ENCODE peak calls at places on chromosomes 6 and 20, in six cellular contexts. One of them, this sample, is unnamed.
A peak's percentile ranks its signal among the peaks of the same experiment; 100 is the strongest.

GRCh38 chr6:17962436-17963031 is 24.9 kb downstream of the KIF13A start:
- DNase-seq in H1: no peak
- DNase-seq in SK-N-SH: peak; percentile 82
- DNase-seq in K562: peak; percentile 97
- DNase-seq in HepG2: no peak
- DNase-seq in A549: no peak
- DNase-seq in this sample: no peak

GRCh38 chr6:98957440-98957839 is 9.7 kb upstream of the FBXL4 start:
- DNase-seq in H1: no peak
- DNase-seq in HepG2: peak; percentile 2
- DNase-seq in K562: no peak
- DNase-seq in A549: no peak
- DNase-seq in SK-N-SH: no peak
- DNase-seq in this sample: no peak

GRCh38 chr20:53676987-53677386 is 83.3 kb upstream of the ZNF217 start:
- DNase-seq in SK-N-SH: no peak
- DNase-seq in HepG2: no peak
- DNase-seq in H1: no peak
- DNase-seq in A549: no peak
- DNase-seq in K562: no peak
- DNase-seq in this sample: no peak

GRCh38 chr6:15444881-15445280 is 199.0 kb downstream of the JARID2 start:
- DNase-seq in H1: no peak
- DNase-seq in A549: no peak
- DNase-seq in K562: no peak
- DNase-seq in SK-N-SH: peak; percentile 78
- DNase-seq in HepG2: peak; percentile 52
- DNase-seq in this sample: no peak

GRCh38 chr6:150273457-150274309 is 95.1 kb upstream of the IYD start:
- DNase-seq in SK-N-SH: no peak
- DNase-seq in H1: no peak
- DNase-seq in K562: no peak
- DNase-seq in A549: no peak
- DNase-seq in HepG2: no peak
- DNase-seq in this sample: no peak

GRCh38 chr6:50110557-50110956 is 60.8 kb upstream of the DEFB112 start:
- DNase-seq in HepG2: no peak
- DNase-seq in H1: no peak
- DNase-seq in SK-N-SH: no peak
- DNase-seq in A549: no peak
- DNase-seq in K562: no peak
- DNase-seq in this sample: no peak

GRCh38 chr20:19077370-19078220 is 134.8 kb upstream of the SLC24A3 start:
- DNase-seq in H1: peak; percentile 33
- DNase-seq in HepG2: no peak
- DNase-seq in A549: no peak
- DNase-seq in K562: no peak
- DNase-seq in SK-N-SH: no peak
- DNase-seq in this sample: no peak

GRCh38 chr20:33419140-33419974 is 18.0 kb upstream of the CDK5RAP1 start:
- DNase-seq in K562: peak; percentile 72
- DNase-seq in A549: no peak
- DNase-seq in H1: no peak
- DNase-seq in HepG2: no peak
- DNase-seq in SK-N-SH: peak; percentile 39
- DNase-seq in this sample: no peak

GRCh38 chr6:161940519-161940918 is 666.7 kb upstream of the AGPAT4 start:
- DNase-seq in K562: no peak
- DNase-seq in H1: no peak
- DNase-seq in HepG2: no peak
- DNase-seq in SK-N-SH: no peak
- DNase-seq in A549: no peak
- DNase-seq in this sample: no peak

GRCh38 chr20:25669826-25670422 is 26.7 kb downstream of the ZNF337 start:
- DNase-seq in HepG2: peak; percentile 61
- DNase-seq in SK-N-SH: peak; percentile 30
- DNase-seq in K562: no peak
- DNase-seq in H1: no peak
- DNase-seq in A549: no peak
- DNase-seq in this sample: no peak

GRCh38 chr6:169170583-169170955 is 83.1 kb downstream of the THBS2 start:
- DNase-seq in HepG2: no peak
- DNase-seq in K562: no peak
- DNase-seq in SK-N-SH: no peak
- DNase-seq in A549: no peak
- DNase-seq in H1: no peak
- DNase-seq in this sample: no peak

GRCh38 chr6:169168706-169169105 is 84.9 kb downstream of the THBS2 start:
- DNase-seq in A549: no peak
- DNase-seq in H1: no peak
- DNase-seq in K562: no peak
- DNase-seq in SK-N-SH: peak; percentile 40
- DNase-seq in HepG2: no peak
- DNase-seq in this sample: no peak

GRCh38 chr6:169171010-169171409 is 82.6 kb downstream of the THBS2 start:
- DNase-seq in K562: no peak
- DNase-seq in H1: no peak
- DNase-seq in HepG2: no peak
- DNase-seq in A549: no peak
- DNase-seq in SK-N-SH: no peak
- DNase-seq in this sample: no peak

GRCh38 chr6:169169375-169169774 is 84.3 kb downstream of the THBS2 start:
- DNase-seq in A549: no peak
- DNase-seq in SK-N-SH: no peak
- DNase-seq in HepG2: no peak
- DNase-seq in K562: no peak
- DNase-seq in H1: no peak
- DNase-seq in this sample: no peak

DNA sequence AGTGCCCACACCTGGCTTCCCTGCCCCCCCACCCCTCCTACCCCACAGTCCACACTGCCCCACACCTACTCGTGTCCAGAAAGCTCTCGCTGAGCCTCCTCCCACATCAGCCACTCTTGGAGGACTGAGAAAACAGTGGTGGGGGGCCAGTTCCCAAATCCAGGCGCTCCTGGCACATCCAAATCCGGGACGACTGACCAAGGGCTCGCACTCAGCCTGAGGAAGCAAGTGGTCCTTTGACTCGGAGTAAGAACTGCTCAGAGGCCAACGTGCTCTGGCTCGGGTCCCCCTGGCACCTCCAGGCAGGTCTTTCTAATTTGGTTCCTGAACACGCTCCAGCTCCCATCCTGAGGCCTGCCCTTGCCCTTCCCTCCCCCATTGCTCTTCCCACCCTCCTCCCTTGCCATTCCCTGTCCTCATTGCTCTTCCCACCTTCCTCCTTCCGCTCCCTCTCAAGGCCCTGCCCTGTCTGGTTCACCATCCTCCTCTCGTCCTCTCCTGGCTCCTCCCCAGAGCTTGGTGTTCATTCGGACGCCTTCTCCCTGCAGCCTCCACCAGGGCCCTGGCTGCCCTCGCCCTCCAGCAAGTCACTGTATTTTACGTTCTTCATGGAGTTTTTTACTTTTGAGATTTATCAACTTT is 83.6 kb downstream of the THBS2 start:
- DNase-seq in K562: no peak
- DNase-seq in SK-N-SH: no peak
- DNase-seq in A549: no peak
- DNase-seq in HepG2: no peak
- DNase-seq in H1: no peak
- DNase-seq in this sample: no peak
- TF ChIP-seq CHD2 in K562: no peak
- TF ChIP-seq CHD2 in SK-N-SH: no peak
- TF ChIP-seq CHD2 in A549: no peak
- TF ChIP-seq CHD2 in HepG2: no peak
- TF ChIP-seq CHD2 in H1: no peak
- TF ChIP-seq CHD2 in this sample: no peak

DNA sequence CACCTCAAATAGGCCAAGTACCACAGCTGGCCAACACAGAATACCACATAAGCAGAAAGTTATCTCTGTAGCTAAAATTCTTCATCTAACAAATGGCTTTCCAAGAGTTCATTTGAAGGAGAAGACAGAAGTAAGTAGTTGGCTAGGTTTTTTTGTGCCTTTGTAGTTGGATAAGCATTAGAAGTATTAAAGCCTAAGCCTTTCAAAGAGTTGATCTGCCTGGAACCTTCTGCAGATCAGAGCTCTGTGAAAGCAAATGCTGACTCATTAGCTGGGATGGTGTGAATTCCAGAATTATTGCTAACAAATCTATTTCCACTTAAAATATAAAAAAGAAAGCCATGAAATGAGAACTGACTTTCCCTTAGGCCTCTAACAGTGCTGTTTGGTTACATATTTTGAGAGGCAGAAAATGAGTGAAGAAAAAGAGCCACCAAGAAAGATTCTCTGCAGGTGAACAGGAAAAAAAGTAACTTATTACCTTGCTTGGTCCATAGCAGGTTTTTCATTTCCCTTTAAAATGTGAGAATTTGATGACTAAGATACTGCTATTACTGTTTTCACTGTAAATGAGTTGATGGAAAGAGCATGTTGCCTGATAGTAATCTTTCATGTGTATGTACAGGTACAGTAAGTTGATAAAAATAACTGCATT is 763.2 kb upstream of the FLRT3 start:
- DNase-seq in HepG2: no peak
- DNase-seq in SK-N-SH: no peak
- DNase-seq in K562: no peak
- DNase-seq in A549: no peak
- DNase-seq in H1: no peak
- DNase-seq in this sample: no peak
- TF ChIP-seq CHD2 in HepG2: no peak
- TF ChIP-seq CHD2 in SK-N-SH: no peak
- TF ChIP-seq CHD2 in K562: no peak
- TF ChIP-seq CHD2 in A549: no peak
- TF ChIP-seq CHD2 in H1: no peak
- TF ChIP-seq CHD2 in this sample: no peak

GRCh38 chr6:2976571-2977085 is 5.3 kb upstream of the SERPINB6 start:
- DNase-seq in HepG2: no peak
- DNase-seq in K562: no peak
- DNase-seq in H1: no peak
- DNase-seq in SK-N-SH: no peak
- DNase-seq in A549: peak; percentile 34
- DNase-seq in this sample: no peak

GRCh38 chr6:2976060-2976459 is 4.7 kb upstream of the SERPINB6 start:
- DNase-seq in SK-N-SH: no peak
- DNase-seq in A549: no peak
- DNase-seq in HepG2: no peak
- DNase-seq in H1: no peak
- DNase-seq in K562: no peak
- DNase-seq in this sample: no peak

GRCh38 chr6:2978923-2979322 is 7.6 kb upstream of the SERPINB6 start:
- DNase-seq in A549: no peak
- DNase-seq in SK-N-SH: no peak
- DNase-seq in K562: no peak
- DNase-seq in H1: no peak
- DNase-seq in HepG2: no peak
- DNase-seq in this sample: no peak

GRCh38 chr6:2977799-2978558 is 6.6 kb upstream of the SERPINB6 start:
- DNase-seq in K562: no peak
- DNase-seq in SK-N-SH: no peak
- DNase-seq in H1: no peak
- DNase-seq in A549: no peak
- DNase-seq in HepG2: no peak
- DNase-seq in this sample: no peak

DNA sequence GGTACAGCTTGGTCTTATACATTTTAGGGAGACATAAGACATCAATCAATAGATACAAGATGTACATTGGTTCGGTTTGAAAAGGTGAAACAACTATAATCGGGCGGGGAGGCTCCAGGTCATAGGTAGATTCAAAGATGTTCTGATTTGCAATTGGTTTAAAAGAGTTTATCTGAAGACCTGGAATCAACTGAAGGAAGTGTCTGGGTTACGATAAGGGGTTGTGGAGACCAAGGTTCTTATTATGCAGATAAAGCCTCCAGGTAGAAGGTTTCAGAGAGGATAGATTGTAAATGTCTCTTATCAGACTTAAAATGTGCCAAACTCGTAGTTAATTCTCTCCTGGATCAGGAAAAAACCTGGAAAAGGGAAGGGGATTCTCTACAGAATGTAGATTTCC is 5.9 kb upstream of the SERPINB6 start:
- DNase-seq in H1: no peak
- DNase-seq in SK-N-SH: no peak
- DNase-seq in K562: no peak
- DNase-seq in HepG2: no peak
- DNase-seq in A549: no peak
- DNase-seq in this sample: no peak
- TF ChIP-seq CHD2 in H1: no peak
- TF ChIP-seq CHD2 in SK-N-SH: no peak
- TF ChIP-seq CHD2 in K562: no peak
- TF ChIP-seq CHD2 in HepG2: no peak
- TF ChIP-seq CHD2 in A549: no peak
- TF ChIP-seq CHD2 in this sample: no peak

GRCh38 chr6:75632247-75632646 is 30.6 kb downstream of the SENP6 start:
- DNase-seq in K562: no peak
- DNase-seq in HepG2: no peak
- DNase-seq in SK-N-SH: no peak
- DNase-seq in H1: no peak
- DNase-seq in A549: no peak
- DNase-seq in this sample: no peak

GRCh38 chr6:75631847-75632246 is 30.2 kb downstream of the SENP6 start:
- DNase-seq in H1: no peak
- DNase-seq in A549: no peak
- DNase-seq in HepG2: no peak
- DNase-seq in SK-N-SH: no peak
- DNase-seq in K562: no peak
- DNase-seq in this sample: no peak

DNA sequence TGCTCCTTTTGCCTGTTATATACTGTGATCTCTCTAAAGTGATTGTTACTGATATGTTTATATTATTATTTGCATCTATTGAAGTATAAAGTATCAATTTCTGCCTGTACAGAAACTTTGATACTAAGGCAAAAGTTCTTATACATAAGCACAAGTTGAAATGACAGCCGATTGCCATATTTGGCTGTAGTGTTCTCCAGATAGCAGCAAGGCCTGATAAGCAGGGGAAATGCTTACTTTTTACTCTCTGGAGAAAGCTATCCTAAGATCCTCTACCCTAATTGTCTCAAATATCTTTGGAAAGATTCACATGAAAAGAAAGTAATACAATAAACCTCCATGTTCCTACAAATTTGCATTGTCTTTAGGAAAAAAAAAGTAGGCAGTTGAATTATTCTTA is 31.4 kb downstream of the SENP6 start:
- DNase-seq in K562: no peak
- DNase-seq in SK-N-SH: no peak
- DNase-seq in A549: no peak
- DNase-seq in HepG2: no peak
- DNase-seq in H1: no peak
- DNase-seq in this sample: no peak
- TF ChIP-seq CHD2 in K562: no peak
- TF ChIP-seq CHD2 in SK-N-SH: no peak
- TF ChIP-seq CHD2 in A549: no peak
- TF ChIP-seq CHD2 in HepG2: no peak
- TF ChIP-seq CHD2 in H1: no peak
- TF ChIP-seq CHD2 in this sample: no peak

GRCh38 chr6:68673255-68673654 is 38.2 kb downstream of the ADGRB3 start:
- DNase-seq in K562: no peak
- DNase-seq in H1: no peak
- DNase-seq in HepG2: no peak
- DNase-seq in A549: no peak
- DNase-seq in SK-N-SH: no peak
- DNase-seq in this sample: no peak
- TF ChIP-seq CHD2 in K562: no peak
- TF ChIP-seq CHD2 in H1: no peak
- TF ChIP-seq CHD2 in HepG2: no peak
- TF ChIP-seq CHD2 in A549: no peak
- TF ChIP-seq CHD2 in SK-N-SH: no peak
- TF ChIP-seq CHD2 in this sample: no peak

GRCh38 chr20:57716202-57716601 is 6.4 kb upstream of the PMEPA1 start:
- DNase-seq in A549: no peak
- DNase-seq in SK-N-SH: no peak
- DNase-seq in K562: no peak
- DNase-seq in H1: no peak
- DNase-seq in HepG2: no peak
- DNase-seq in this sample: no peak
- TF ChIP-seq CHD2 in A549: no peak
- TF ChIP-seq CHD2 in SK-N-SH: no peak
- TF ChIP-seq CHD2 in K562: no peak
- TF ChIP-seq CHD2 in H1: no peak
- TF ChIP-seq CHD2 in HepG2: no peak
- TF ChIP-seq CHD2 in this sample: no peak

This sample was measured in GM12878.